ENCODE peak calls at places on chromosomes 1 and 21, in five cellular contexts. D is body of pancreas, T is AG10803, K is fibroblast of lung, B is A549. N is an unnamed sample.

GRCh38 chr1:71944006-71944405 is 338.3 kb downstream of the NEGR1 start:
- DNase-seq in B (no peak), T (no peak), K (no peak), D (no peak), N (no peak)

GRCh38 chr1:217089239-217090014 is 366.2 kb upstream of the ESRRG start:
- DNase-seq in B (peak), K (peak), D (peak), T (no peak), N (no peak)

GRCh38 chr21:42534361-42534900 is 20.8 kb downstream of the SLC37A1 start:
- DNase-seq in T (no peak), D (no peak), K (no peak), B (no peak), N (no peak)

GRCh38 chr1:64569376-64569775 is 99.4 kb downstream of the CACHD1 start:
- DNase-seq in T (no peak), D (no peak), B (no peak), K (no peak), N (no peak)

GRCh38 chr1:63784489-63785390 is 10.9 kb downstream of the ROR1 start:
- DNase-seq in B (no peak), D (no peak), K (no peak), T (no peak), N (no peak)

GRCh38 chr1:7432102-7432895 is 338.8 kb upstream of the VAMP3 start:
- DNase-seq in T (no peak), K (no peak), D (no peak), B (no peak), N (no peak)

GRCh38 chr1:23562138-23562819 is 3.0 kb upstream of the ID3 start:
- DNase-seq in B (peak), K (peak), T (peak), D (peak), N (peak)

GRCh38 chr1:54996869-54997710 is 1.6 kb upstream of the BSND start:
- DNase-seq in B (no peak), K (peak), D (no peak), T (no peak), N (no peak)

GRCh38 chr21:17782051-17782450 is 37.1 kb downstream of the C21orf91 start:
- DNase-seq in D (no peak), B (no peak), T (no peak), K (no peak), N (no peak)

GRCh38 chr21:45154511-45155508 is 80.4 kb downstream of the ADARB1 start:
- DNase-seq in T (peak), B (no peak), D (no peak), K (peak), N (no peak)

GRCh38 chr1:43688594-43689000 is 18.7 kb upstream of the ST3GAL3 start:
- DNase-seq in K (peak), B (no peak), T (peak), D (no peak), N (no peak)

GRCh38 chr1:109874445-109874844 is 36.2 kb upstream of the CSF1 start:
- DNase-seq in T (peak), D (no peak), B (no peak), K (no peak), N (no peak)

GRCh38 chr1:81702903-81703302 is 97.8 kb upstream of the ADGRL2 start:
- DNase-seq in T (peak), D (no peak), B (no peak), K (peak), N (no peak)

GRCh38 chr1:56132520-56132919 is 446.8 kb downstream of the PLPP3 start:
- DNase-seq in T (no peak), B (no peak), K (no peak), D (no peak), N (no peak)

GRCh38 chr1:238223067-238223640 is 332.4 kb upstream of the ZP4 start:
- DNase-seq in T (no peak), B (no peak), D (no peak), K (peak), N (no peak)

DNA sequence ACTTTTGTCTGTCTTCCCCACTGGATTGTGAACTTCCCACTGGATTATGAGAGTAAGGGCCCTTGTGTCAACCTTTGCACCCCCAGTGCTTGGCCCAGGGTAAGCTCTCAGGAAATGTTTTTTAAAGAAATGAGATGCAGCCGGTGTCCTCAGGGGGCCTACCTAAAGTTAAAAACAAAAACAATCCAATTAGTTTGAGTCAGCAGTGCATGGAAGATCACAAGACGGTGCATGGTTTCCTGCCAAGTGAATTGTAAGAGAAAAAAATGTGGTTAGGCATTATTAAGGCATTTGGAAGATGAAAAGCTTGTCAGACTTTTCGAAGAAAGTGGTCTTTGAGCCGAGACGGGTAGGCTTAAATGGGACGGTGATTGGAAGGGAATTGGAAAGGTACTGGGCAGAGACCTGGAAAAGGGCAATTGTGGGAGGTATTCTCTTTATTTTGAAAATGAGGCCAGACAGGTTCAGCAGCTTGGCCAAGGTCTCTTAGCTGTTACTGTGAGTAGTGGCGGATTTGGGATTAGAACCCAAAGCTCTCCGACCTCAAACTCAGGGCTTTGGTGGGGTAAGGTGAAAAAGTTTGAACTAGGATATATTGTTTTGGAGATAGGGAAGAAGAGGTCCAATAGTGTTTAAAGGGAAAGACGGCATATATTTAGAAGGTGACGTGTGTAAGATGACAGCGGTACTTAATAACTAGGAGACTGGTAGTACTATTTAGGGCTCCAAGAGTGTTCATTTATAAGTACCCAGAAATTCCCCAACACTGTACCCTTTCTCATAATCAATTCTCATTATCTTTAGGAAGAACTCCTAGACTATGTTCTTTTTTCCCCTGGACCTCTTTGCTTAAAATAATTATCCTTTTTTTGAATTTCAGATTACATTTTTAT is 1.2 kb downstream of the LYPLAL1 start:
- DNase-seq in K (peak), D (peak), B (no peak), T (peak), N (no peak)
- TF ChIP-seq CTCF in K (no peak), D (no peak), B (no peak), T (no peak), N (no peak)

DNA sequence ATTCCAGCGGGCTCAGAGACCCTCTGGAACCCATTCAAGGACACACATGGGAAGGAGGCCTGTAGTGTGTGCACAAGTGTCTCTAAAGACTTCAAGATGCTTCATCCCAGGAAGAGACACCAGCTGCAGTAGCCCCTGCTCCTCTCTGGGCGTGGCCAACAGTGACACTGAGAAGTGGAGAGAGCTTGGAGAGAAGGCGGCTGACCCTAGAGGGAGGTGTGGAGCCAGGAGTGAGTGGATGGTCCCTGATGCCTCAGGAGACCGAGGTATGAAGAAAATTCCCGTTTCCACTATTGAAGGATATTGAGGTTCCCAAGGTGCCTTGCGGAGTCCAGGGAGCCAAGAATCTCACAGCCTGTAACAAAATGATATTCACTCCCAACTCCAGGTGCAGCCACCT is 14.9 kb upstream of the TNNI1 start:
- DNase-seq in T (peak), D (no peak), K (no peak), B (peak), N (no peak)
- TF ChIP-seq CTCF in T (peak), D (no peak), K (peak), B (no peak), N (no peak)

DNA sequence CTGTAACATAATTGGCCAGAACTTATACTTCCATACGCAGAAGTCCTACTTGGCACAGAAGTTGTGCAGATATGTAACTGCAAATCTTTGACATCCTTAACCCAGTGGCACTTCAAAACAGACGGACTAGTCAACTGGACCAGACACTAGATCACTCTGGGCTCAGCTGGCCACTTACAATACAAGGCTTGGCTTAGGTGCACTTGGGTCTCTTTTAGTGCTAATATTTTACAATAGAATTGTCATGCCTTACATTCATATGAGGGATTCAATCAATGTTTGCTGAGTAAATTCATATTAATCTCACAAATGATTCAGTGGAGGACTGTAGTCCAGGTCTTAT is 20.1 kb downstream of the XKR8 start:
- DNase-seq in T (no peak), D (no peak), B (no peak), K (no peak), N (no peak)
- TF ChIP-seq CTCF in T (no peak), D (no peak), B (peak), K (no peak), N (no peak)

DNA sequence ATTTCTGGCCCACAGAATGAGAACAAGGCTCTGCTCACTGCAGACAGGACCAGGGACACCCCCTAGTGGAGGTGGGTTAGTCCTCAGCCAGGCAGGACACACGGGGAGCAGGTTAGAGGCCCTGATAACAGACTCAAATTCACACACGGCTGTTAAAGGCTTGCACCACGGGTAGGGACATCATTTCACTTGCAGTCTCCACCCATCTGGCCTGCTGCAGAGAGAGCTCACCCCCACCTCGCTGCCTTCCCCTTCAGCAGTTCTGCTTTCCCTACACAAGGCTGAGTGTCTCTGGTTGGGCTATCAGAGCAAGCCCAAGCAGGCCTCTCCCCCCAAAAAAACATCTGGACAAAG is 20.6 kb downstream of the MEF2D start:
- DNase-seq in K (no peak), D (no peak), B (no peak), T (no peak), N (no peak)
- TF ChIP-seq CTCF in K (peak), D (no peak), B (no peak), T (peak), N (no peak)

GRCh38 chr1:207620573-207620893 is 24.4 kb upstream of the CR1L start:
- DNase-seq in B (no peak), T (no peak), K (no peak), D (no peak), N (no peak)

GRCh38 chr1:207619833-207620572 is 24.9 kb upstream of the CR1L start:
- DNase-seq in K (peak), D (peak), T (peak), B (peak), N (no peak)
- TF ChIP-seq CTCF in K (peak), D (peak), T (peak), B (peak), N (no peak)

GRCh38 chr1:151520359-151520758 is 9.2 kb downstream of the CGN start:
- DNase-seq in B (no peak), D (no peak), T (no peak), K (no peak), N (no peak)
- TF ChIP-seq CTCF in B (no peak), D (no peak), T (peak), K (no peak), N (no peak)

GRCh38 chr1:227356582-227357228 is 38.4 kb upstream of the CDC42BPA start:
- DNase-seq in K (peak), D (peak), T (no peak), B (peak), N (no peak)
- TF ChIP-seq CTCF in K (no peak), D (no peak), T (no peak), B (no peak), N (no peak)

GRCh38 chr1:145849356-145850165 is 4.1 kb downstream of the NUDT17 start:
- DNase-seq in B (no peak), T (peak), K (peak), D (no peak), N (no peak)
- TF ChIP-seq CTCF in B (peak), T (peak), K (peak), D (no peak), N (no peak)

DNA sequence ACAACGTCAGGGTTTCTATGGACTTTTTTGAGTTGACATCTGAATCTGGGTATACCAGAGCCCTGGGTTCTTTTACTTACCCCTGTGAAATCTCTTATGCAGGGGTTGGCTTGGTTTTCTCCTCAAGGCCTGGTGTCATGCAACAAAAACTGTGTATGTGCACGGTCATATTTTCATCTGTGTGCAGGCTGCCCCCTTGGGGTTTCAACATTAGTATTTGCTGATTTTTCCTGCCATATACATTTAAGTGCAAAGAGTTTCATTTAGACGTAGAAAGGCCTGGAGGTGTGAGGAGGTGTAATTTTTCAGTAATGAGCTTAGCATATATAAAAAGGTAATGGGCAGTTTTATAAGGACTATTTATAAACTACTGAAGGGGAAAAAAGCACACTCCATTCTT is 21.9 kb upstream of the ZBTB18 start:
- DNase-seq in D (no peak), B (no peak), T (no peak), K (no peak), N (no peak)
- TF ChIP-seq CTCF in D (no peak), B (peak), T (no peak), K (peak), N (no peak)

GRCh38 chr1:18743233-18743632 is 112.6 kb downstream of the PAX7 start:
- DNase-seq in D (no peak), B (no peak), K (no peak), T (no peak), N (no peak)
- TF ChIP-seq CTCF in D (no peak), B (no peak), K (no peak), T (no peak), N (no peak)

N was measured in omental fat pad.